ENCODE peak calls at places on chromosomes 12 and 14, in nine cellular contexts. T is DMS153, N is fibroblast of mammary gland, Y is HS-5, M is brain microvascular endothelial cell, V is A549, F is progenitor cell of endocrine pancreas, P is hepatic stellate cell, W is astrocyte of the spinal cord. D is an unnamed sample.

GRCh38 chr14:106605548-106606448 is 1079.4 kb downstream of the TMEM121 start:
- DNase-seq in T (peak; percentile 20), N (no peak), Y (no peak), M (no peak), V (no peak), F (no peak), P (no peak), W (no peak), D (no peak)

GRCh38 chr12:116508145-116509121 is 50.7 kb upstream of the MAP1LC3B2 start:
- DNase-seq in T (no peak), N (peak; percentile 67), Y (no peak), M (no peak), V (no peak), F (peak; percentile 31), P (peak; percentile 24), W (no peak), D (no peak)

GRCh38 chr14:51419685-51420084 is 179.6 kb downstream of the TMX1 start:
- DNase-seq in T (no peak), N (no peak), Y (no peak), M (no peak), V (no peak), F (no peak), P (no peak), W (no peak), D (no peak)

GRCh38 chr12:27333311-27334009 is 824 bp downstream of the BMAL2 start:
- DNase-seq in T (no peak), N (no peak), Y (no peak), M (no peak), V (no peak), F (peak; percentile 44), P (no peak), W (no peak), D (peak; percentile 44)

GRCh38 chr14:68741839-68742470 is 50.9 kb downstream of the ZFP36L1 start:
- DNase-seq in T (no peak), N (no peak), Y (no peak), M (no peak), V (no peak), F (no peak), P (no peak), W (no peak), D (no peak)

GRCh38 chr12:12398026-12398859 is 41.4 kb downstream of the BORCS5 start:
- DNase-seq in T (no peak), N (peak; percentile 99), Y (peak; percentile 90), M (peak; percentile 90), V (peak; percentile 90), F (no peak), P (peak; percentile 81), W (peak; percentile 93), D (peak; percentile 88)

GRCh38 chr14:39212034-39212433 is 21.7 kb upstream of the MIA2 start:
- DNase-seq in T (no peak), N (peak; percentile 23), Y (no peak), M (no peak), V (no peak), F (no peak), P (no peak), W (no peak), D (no peak)

GRCh38 chr12:78767264-78767981 is 97.2 kb upstream of the SYT1 start:
- DNase-seq in T (no peak), N (no peak), Y (no peak), M (no peak), V (no peak), F (no peak), P (no peak), W (no peak), D (no peak)

GRCh38 chr12:132162508-132163031 is 18.3 kb downstream of the NOC4L start:
- DNase-seq in T (no peak), N (peak; percentile 79), Y (peak; percentile 58), M (peak; percentile 67), V (no peak), F (no peak), P (peak; percentile 88), W (peak; percentile 88), D (no peak)

GRCh38 chr12:132779781-132780353 is 18.2 kb upstream of the ANKLE2 start:
- DNase-seq in T (no peak), N (no peak), Y (no peak), M (no peak), V (no peak), F (no peak), P (no peak), W (no peak), D (no peak)

GRCh38 chr12:79997115-79997805 is 62.4 kb upstream of the PPP1R12A start:
- DNase-seq in T (no peak), N (peak; percentile 18), Y (no peak), M (no peak), V (no peak), F (no peak), P (peak; percentile 22), W (peak; percentile 20), D (no peak)

GRCh38 chr12:94805749-94806148 is 155.4 kb upstream of the TMCC3 start:
- DNase-seq in T (no peak), N (peak; percentile 39), Y (peak; percentile 55), M (peak; percentile 61), V (no peak), F (no peak), P (no peak), W (peak; percentile 68), D (peak; percentile 63)

GRCh38 chr14:52318829-52319604 is 4.9 kb downstream of the PTGER2 start:
- DNase-seq in T (no peak), N (peak; percentile 58), Y (no peak), M (no peak), V (no peak), F (no peak), P (no peak), W (peak; percentile 43), D (no peak)

GRCh38 chr12:16691624-16692023 is 85.7 kb upstream of the LMO3 start:
- DNase-seq in T (no peak), N (no peak), Y (no peak), M (no peak), V (no peak), F (no peak), P (no peak), W (no peak), D (no peak)

GRCh38 chr12:77943466-77943865 is 112.8 kb downstream of the NAV3 start:
- DNase-seq in T (no peak), N (peak; percentile 92), Y (peak; percentile 83), M (peak; percentile 72), V (peak; percentile 37), F (no peak), P (peak; percentile 19), W (peak; percentile 66), D (peak; percentile 72)

GRCh38 chr12:52164624-52165023 is 27.2 kb downstream of the KRT80 start:
- DNase-seq in T (no peak), N (no peak), Y (no peak), M (no peak), V (no peak), F (no peak), P (no peak), W (no peak), D (no peak)

GRCh38 chr14:22471545-22472121 is 117.4 kb downstream of the DAD1 start:
- DNase-seq in T (no peak), N (peak; percentile 37), Y (no peak), M (peak; percentile 49), V (peak; percentile 32), F (no peak), P (peak; percentile 14), W (peak; percentile 65), D (no peak)

GRCh38 chr14:68945585-68946289 is 33.4 kb downstream of the ACTN1 start:
- DNase-seq in T (peak; percentile 8), N (no peak), Y (no peak), M (no peak), V (no peak), F (no peak), P (no peak), W (no peak), D (no peak)

GRCh38 chr14:50714452-50715073 is 46.5 kb upstream of the SAV1 start:
- DNase-seq in T (no peak), N (peak; percentile 61), Y (no peak), M (peak; percentile 41), V (no peak), F (no peak), P (peak; percentile 26), W (peak; percentile 43), D (peak; percentile 39)

GRCh38 chr12:92951006-92951405 is 21.9 kb upstream of the EEA1 start:
- DNase-seq in T (no peak), N (no peak), Y (no peak), M (no peak), V (no peak), F (no peak), P (no peak), W (no peak), D (no peak)

GRCh38 chr12:67287311-67287710 is 18.2 kb downstream of the CAND1 start:
- DNase-seq in T (no peak), N (no peak), Y (no peak), M (no peak), V (no peak), F (no peak), P (no peak), W (no peak), D (no peak)

GRCh38 chr12:113237748-113238147 is 16.5 kb downstream of the TPCN1 start:
- DNase-seq in T (no peak), N (no peak), Y (no peak), M (no peak), V (no peak), F (no peak), P (no peak), W (no peak), D (no peak)

GRCh38 chr14:64253672-64254071 is 40.5 kb downstream of the ESR2 start:
- DNase-seq in T (no peak), N (peak; percentile 73), Y (peak; percentile 62), M (peak; percentile 58), V (no peak), F (no peak), P (peak; percentile 26), W (peak; percentile 35), D (peak; percentile 31)

GRCh38 chr14:101328412-101329149 is 232.7 kb upstream of the DIO3 start:
- DNase-seq in T (no peak), N (no peak), Y (no peak), M (no peak), V (no peak), F (no peak), P (no peak), W (no peak), D (no peak)

GRCh38 chr12:130546494-130546893 is 169.6 kb downstream of the RIMBP2 start:
- DNase-seq in T (no peak), N (no peak), Y (no peak), M (no peak), V (no peak), F (no peak), P (no peak), W (no peak), D (no peak)

GRCh38 chr14:57982161-57982560 is 116.3 kb upstream of the SLC35F4 start:
- DNase-seq in T (no peak), N (no peak), Y (no peak), M (no peak), V (no peak), F (no peak), P (no peak), W (no peak), D (no peak)

GRCh38 chr12:52912711-52913423 is 8.0 kb upstream of the KRT8 start:
- DNase-seq in T (no peak), N (no peak), Y (no peak), M (no peak), V (no peak), F (no peak), P (no peak), W (no peak), D (no peak)

GRCh38 chr12:107287436-107288413 is 194.4 kb upstream of the CRY1 start:
- DNase-seq in T (no peak), N (no peak), Y (no peak), M (no peak), V (no peak), F (no peak), P (no peak), W (peak; percentile 27), D (peak; percentile 17)

GRCh38 chr14:66038214-66038977 is 447.8 kb upstream of the CCDC196 start:
- DNase-seq in T (no peak), N (peak; percentile 44), Y (no peak), M (peak; percentile 16), V (no peak), F (no peak), P (no peak), W (no peak), D (peak; percentile 75)

GRCh38 chr12:19643635-19644034 is 204.3 kb downstream of the AEBP2 start:
- DNase-seq in T (no peak), N (peak; percentile 67), Y (peak; percentile 16), M (peak; percentile 37), V (peak; percentile 16), F (no peak), P (peak; percentile 34), W (peak; percentile 61), D (peak; percentile 51)

GRCh38 chr14:33679025-33679424 is 271.8 kb downstream of the EGLN3 start:
- DNase-seq in T (no peak), N (no peak), Y (no peak), M (no peak), V (no peak), F (no peak), P (no peak), W (no peak), D (no peak)

D was measured in foreskin keratinocyte.